ENCODE peak calls at places on chromosomes 12 and 14, in six cellular contexts. T, O, A, C, V and H are unnamed samples. For H3K4me1, the result is how much of the 10 kb centered on the place peaks cover.

GRCh38 chr12:131363841-131364425 is 347.0 kb upstream of the SFSWAP start:
- DNase-seq in V (no peak), O (no peak), A (no peak), T (no peak), C (no peak), H (no peak)

GRCh38 chr12:75976913-75977312 is 54.7 kb downstream of the PHLDA1 start:
- DNase-seq in C (no peak), T (no peak), O (no peak), V (no peak), A (no peak), H (no peak)

GRCh38 chr12:34526946-34527345 is 504.6 kb downstream of the ALG10 start:
- DNase-seq in A (no peak), V (peak), T (no peak), O (no peak), C (no peak), H (no peak)

GRCh38 chr12:108828774-108829173 is 28.6 kb downstream of the SSH1 start:
- DNase-seq in A (no peak), V (no peak), C (no peak), O (no peak), T (no peak), H (no peak)

GRCh38 chr14:36647827-36648753 is 13.6 kb upstream of the PAX9 start:
- DNase-seq in V (peak), C (no peak), A (peak), T (no peak), O (no peak), H (no peak)

GRCh38 chr14:36553650-36554260 is 28.7 kb downstream of the NKX2-8 start:
- DNase-seq in A (peak), V (peak), C (no peak), O (no peak), T (peak), H (no peak)

GRCh38 chr14:94821705-94822104 is 51.8 kb upstream of the GSC start:
- DNase-seq in T (no peak), C (no peak), V (no peak), O (no peak), A (no peak), H (no peak)

GRCh38 chr14:100238419-100239199 is at the start of gene YY1:
- DNase-seq in V (peak), T (peak), A (peak), O (peak), C (peak), H (peak)

GRCh38 chr12:101772019-101772774 is 32.9 kb upstream of the SYCP3 start:
- DNase-seq in V (peak), C (no peak), A (no peak), T (peak), O (no peak), H (no peak)

GRCh38 chr12:116508145-116509121 is 50.7 kb upstream of the MAP1LC3B2 start:
- DNase-seq in V (no peak), C (no peak), O (no peak), T (no peak), A (peak), H (peak)

GRCh38 chr14:101120636-101121398 is 217.3 kb upstream of the RTL1 start:
- DNase-seq in V (no peak), A (peak), C (peak), T (no peak), O (no peak), H (peak)

GRCh38 chr12:12803186-12803585 is 10.0 kb upstream of the DDX47 start:
- DNase-seq in T (peak), V (peak), O (peak), C (peak), A (peak), H (no peak)

GRCh38 chr12:107884769-107885694 is 110.5 kb downstream of the ASCL4 start:
- DNase-seq in V (peak), C (peak), T (peak), A (peak), O (no peak), H (peak)

GRCh38 chr12:25699454-25699853 is 146.4 kb upstream of the LMNTD1 start:
- DNase-seq in C (no peak), O (no peak), A (no peak), T (no peak), V (peak), H (no peak)

GRCh38 chr14:105412768-105413541 is 6.7 kb upstream of the MTA1 start:
- DNase-seq in T (no peak), O (no peak), C (no peak), V (no peak), A (no peak), H (no peak)

GRCh38 chr14:52360831-52361230 is 46.7 kb downstream of the PTGER2 start:
- DNase-seq in C (no peak), A (no peak), O (no peak), V (no peak), T (no peak), H (no peak)

GRCh38 chr14:69528930-69529329 is 44.4 kb downstream of the PLEKHD1 start:
- DNase-seq in A (no peak), V (no peak), O (no peak), T (no peak), C (no peak), H (no peak)

GRCh38 chr14:70808023-70808401 is 1.3 kb downstream of the MAP3K9 start:
- DNase-seq in A (peak), O (no peak), V (no peak), T (peak), C (peak), H (no peak)

GRCh38 chr14:71348394-71348793 is 441.1 kb downstream of the PCNX1 start:
- DNase-seq in A (no peak), V (no peak), O (no peak), T (no peak), C (no peak), H (no peak)

GRCh38 chr14:92670177-92670576 is 78.2 kb downstream of the LGMN start:
- DNase-seq in C (no peak), O (no peak), T (no peak), V (no peak), A (peak), H (no peak)

GRCh38 chr12:132284071-132284492 is 45.3 kb downstream of the GALNT9 start:
- DNase-seq in T (no peak), C (no peak), V (no peak), A (no peak), O (no peak), H (no peak)

GRCh38 chr14:30573203-30573814 is 14.4 kb downstream of the G2E3 start:
- DNase-seq in C (no peak), A (no peak), O (no peak), T (no peak), V (peak), H (no peak)

GRCh38 chr12:62523619-62524018 is 57.0 kb downstream of the MON2 start:
- DNase-seq in O (no peak), T (no peak), A (no peak), V (no peak), C (no peak), H (no peak)

GRCh38 chr12:106722854-106723253 is 51.6 kb upstream of the RIC8B start:
- DNase-seq in V (no peak), T (no peak), A (no peak), O (no peak), C (no peak), H (no peak)

GRCh38 chr12:4441355-4442330 is 4.0 kb downstream of the FGF6 start:
- DNase-seq in V (no peak), C (peak), A (peak), T (no peak), O (no peak), H (no peak)

GRCh38 chr12:96397756-96398421 is 2.4 kb downstream of the CDK17 start:
- DNase-seq in O (no peak), C (no peak), V (no peak), T (no peak), A (no peak), H (no peak)

GRCh38 chr12:1346126-1346525 is 248.3 kb downstream of the FBXL14 start:
- DNase-seq in C (no peak), A (no peak), V (no peak), T (no peak), O (no peak), H (no peak)

GRCh38 chr14:75041613-75042012 is 9.7 kb downstream of the MLH3 start:
- DNase-seq in O (no peak), V (peak), C (no peak), T (no peak), A (no peak), H (no peak)

GRCh38 chr14:73472182-73473114 is 14.1 kb upstream of the NUMB start:
- DNase-seq in A (peak), O (no peak), V (peak), T (peak), C (no peak), H (no peak)

GRCh38 chr14:84482256-84483071 is 1047.5 kb upstream of the FLRT2 start:
- DNase-seq in O (no peak), V (no peak), C (no peak), A (no peak), T (no peak), H (no peak)

GRCh38 chr14:23344481-23344880 is 8.2 kb downstream of the SLC22A17 start:
- DNase-seq in T (no peak), A (no peak), V (no peak), C (no peak), O (no peak), H (no peak)

GRCh38 chr14:23347406-23348296 is 5.0 kb downstream of the SLC22A17 start:
- DNase-seq in A (no peak), O (no peak), V (no peak), T (no peak), C (no peak), H (no peak)

GRCh38 chr14:23345987-23346692 is 6.5 kb downstream of the SLC22A17 start:
- DNase-seq in A (no peak), T (no peak), V (no peak), O (no peak), C (no peak), H (no peak)

GRCh38 chr14:23348297-23348655 is 4.4 kb downstream of the SLC22A17 start:
- DNase-seq in A (no peak), T (no peak), V (no peak), C (no peak), O (no peak), H (no peak)

GRCh38 chr14:23346693-23347405 is 5.8 kb downstream of the SLC22A17 start:
- DNase-seq in O (no peak), V (no peak), C (no peak), A (no peak), T (no peak), H (no peak)
- H3K4me1 ChIP-seq in O (under half), V (under half), C (under half), A (under half), T (under half), H (under half)

GRCh38 chr14:59133202-59133601 is 55.3 kb upstream of the DAAM1 start:
- DNase-seq in A (no peak), O (no peak), C (no peak), T (no peak), V (no peak), H (no peak)
- TF ChIP-seq CTCF in A (peak), O (peak), C (no peak), T (no peak), V (no peak), H (peak)

GRCh38 chr14:81162941-81163340 is 57.8 kb downstream of the GTF2A1 start:
- DNase-seq in O (no peak), T (no peak), C (no peak), V (no peak), A (no peak), H (no peak)
- H3K27ac ChIP-seq in O (no peak), T (no peak), C (no peak), V (no peak), A (no peak), H (no peak)

GRCh38 chr12:104507672-104508071 is 50.9 kb downstream of the CHST11 start:
- DNase-seq in A (no peak), O (no peak), C (no peak), T (no peak), V (no peak), H (no peak)
- H3K4me1 ChIP-seq in A (under half), O (under half), C (under half), T (under half), V (under half), H (under half)

DNA sequence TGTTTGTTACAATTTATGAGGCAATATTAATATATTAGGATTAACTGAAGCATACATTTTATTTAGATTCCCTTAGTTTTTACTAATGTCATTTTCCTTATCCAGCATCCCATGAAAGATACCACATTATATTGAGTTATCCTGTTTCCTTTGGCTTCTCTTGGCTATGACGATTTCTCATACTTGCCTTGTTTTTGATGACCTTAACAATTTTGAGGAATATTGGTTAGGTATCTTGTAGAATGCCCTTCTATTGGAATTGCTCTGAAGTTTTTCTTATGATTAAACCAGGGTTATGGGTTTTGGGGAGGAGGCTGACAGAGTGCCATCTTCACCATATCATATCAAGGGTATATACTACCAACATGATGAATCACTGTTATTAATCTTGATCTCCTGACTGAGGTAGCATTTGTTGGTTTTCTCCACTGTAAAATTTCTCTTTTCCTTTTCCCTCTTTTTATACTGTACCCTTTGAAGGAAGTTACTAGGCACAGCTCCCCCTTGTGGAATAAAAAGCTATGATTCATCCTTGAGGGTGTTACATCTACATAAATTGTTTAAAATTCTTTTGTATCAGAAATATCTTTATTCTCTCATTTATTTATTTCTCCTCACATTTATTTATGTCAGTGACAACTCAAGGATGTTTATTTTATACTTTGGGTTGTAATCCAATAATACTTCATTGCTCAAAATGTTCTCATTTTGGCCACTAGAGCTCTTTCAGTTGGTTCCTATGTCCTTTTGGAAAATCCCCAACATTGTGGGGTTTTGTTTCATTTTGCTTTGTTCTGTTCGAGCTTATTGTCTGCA is 239.0 kb downstream of the SLC16A7 start:
- DNase-seq in C (no peak), A (peak), O (no peak), T (no peak), V (no peak), H (no peak)
- TF ChIP-seq CTCF in C (peak), A (peak), O (peak), T (peak), V (peak), H (peak)

GRCh38 chr12:27015730-27016076 is 1.5 kb upstream of the TM7SF3 start:
- DNase-seq in A (peak), V (peak), O (no peak), C (no peak), T (peak), H (no peak)
- H3K27ac ChIP-seq in A (no peak), V (peak), O (peak), C (no peak), T (peak), H (peak)

GRCh38 chr12:31749024-31749704 is 20.3 kb upstream of the AMN1 start:
- DNase-seq in V (peak), O (peak), T (peak), A (no peak), C (peak), H (peak)
- H3K4me1 ChIP-seq in V (under half), O (under half), T (under half), A (under half), C (under half), H (under half)

DNA sequence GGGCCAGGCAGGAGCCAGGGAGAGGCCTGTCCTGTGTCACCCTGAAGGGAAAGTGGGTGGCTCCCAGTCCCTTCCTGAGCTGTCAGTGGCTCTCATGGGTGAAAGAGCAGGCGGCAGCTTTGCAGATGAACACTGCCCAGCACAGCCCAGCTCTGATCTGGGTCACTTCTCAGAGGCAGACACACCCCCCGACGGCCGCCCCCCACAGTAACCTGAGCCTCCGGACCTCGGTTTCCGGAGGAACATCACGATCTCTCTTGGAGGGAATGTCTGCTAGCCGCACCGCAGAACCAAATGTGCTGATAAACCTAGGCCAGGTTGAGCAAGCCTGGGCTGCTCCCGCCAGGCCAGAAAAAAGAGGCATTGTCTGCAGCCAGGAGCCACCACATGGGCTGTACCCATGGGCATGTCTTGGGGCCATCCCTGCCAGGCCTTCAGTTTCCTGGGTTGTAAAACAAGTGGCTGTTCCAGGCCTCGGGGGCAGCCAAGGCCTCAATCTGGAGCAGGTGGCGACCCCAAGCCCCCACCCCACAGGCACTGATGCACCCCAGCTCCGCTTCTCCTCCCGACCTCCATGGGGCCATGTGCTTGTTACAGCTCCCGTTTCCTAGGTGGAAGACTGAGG is 57.6 kb downstream of the NCOR2 start:
- DNase-seq in A (peak), V (peak), O (peak), C (no peak), T (no peak), H (no peak)
- TF ChIP-seq CTCF in A (no peak), V (no peak), O (no peak), C (no peak), T (no peak), H (no peak)

GRCh38 chr12:24015771-24016170 is 66.3 kb upstream of the SOX5 start:
- DNase-seq in V (no peak), C (no peak), T (no peak), A (no peak), O (no peak), H (no peak)
- H3K27ac ChIP-seq in V (no peak), C (no peak), T (no peak), A (no peak), O (no peak), H (no peak)

GRCh38 chr12:118330421-118331018 is 42.2 kb downstream of the TAOK3 start:
- DNase-seq in C (no peak), T (no peak), O (no peak), V (no peak), A (peak), H (no peak)

GRCh38 chr12:118328486-118329340 is 44.0 kb downstream of the TAOK3 start:
- DNase-seq in O (no peak), V (no peak), C (no peak), A (no peak), T (no peak), H (no peak)

GRCh38 chr12:118332511-118332910 is 40.2 kb downstream of the TAOK3 start:
- DNase-seq in O (no peak), C (no peak), V (no peak), A (no peak), T (no peak), H (no peak)

GRCh38 chr12:118327381-118327780 is 45.3 kb downstream of the TAOK3 start:
- DNase-seq in A (no peak), O (no peak), T (no peak), V (no peak), C (no peak), H (no peak)

GRCh38 chr12:118326971-118327370 is 45.7 kb downstream of the TAOK3 start:
- DNase-seq in V (no peak), C (no peak), T (no peak), O (no peak), A (peak), H (no peak)
- H3K4me1 ChIP-seq in V (under half), C (under half), T (under half), O (under half), A (under half), H (under half)